ENCODE peak calls at places on chromosomes 6 and 20, in ten cellular contexts. S is dorsolateral prefrontal cortex; Y is mucosa of descending colon; C is cardiac muscle cell; N is CD8-positive, alpha-beta T cell; I is right atrium auricular region; Z is OCI-LY7; F is cardiac fibroblast; P is psoas muscle; H is coronary artery. Q is an unnamed sample.

GRCh38 chr6:113508249-113508648 is 348.9 kb upstream of the MARCKS start:
- DNase-seq in S (no peak), Y (no peak), C (no peak), N (no peak), I (no peak), Z (no peak), F (no peak), P (no peak), H (no peak), Q (no peak)

GRCh38 chr20:34515484-34516037 is 661 bp upstream of the DYNLRB1 start:
- DNase-seq in S (peak), Y (peak), C (peak), N (peak), I (no peak), Z (peak), F (peak), P (peak), H (no peak), Q (peak)

GRCh38 chr6:31574106-31575061 is 981 bp upstream of the TNF start:
- DNase-seq in S (no peak), Y (no peak), C (no peak), N (no peak), I (no peak), Z (no peak), F (no peak), P (no peak), H (no peak), Q (no peak)

GRCh38 chr20:63961664-63962425 is 5.6 kb upstream of the UCKL1 start:
- DNase-seq in S (no peak), Y (peak), C (no peak), N (no peak), I (no peak), Z (no peak), F (no peak), P (peak), H (no peak), Q (no peak)

GRCh38 chr20:62624325-62624690 is 18.0 kb upstream of the SLCO4A1 start:
- DNase-seq in S (no peak), Y (peak), C (no peak), N (no peak), I (no peak), Z (peak), F (no peak), P (peak), H (no peak), Q (no peak)

GRCh38 chr6:14703586-14703985 is 542.3 kb upstream of the JARID2 start:
- DNase-seq in S (no peak), Y (no peak), C (no peak), N (no peak), I (no peak), Z (no peak), F (peak), P (no peak), H (no peak), Q (peak)

GRCh38 chr20:41169791-41170351 is 32.5 kb downstream of the PLCG1 start:
- DNase-seq in S (peak), Y (no peak), C (no peak), N (no peak), I (no peak), Z (no peak), F (peak), P (peak), H (peak), Q (peak)

GRCh38 chr6:48511382-48511781 is 400.4 kb upstream of the PTCHD4 start:
- DNase-seq in S (no peak), Y (no peak), C (no peak), N (no peak), I (no peak), Z (no peak), F (no peak), P (no peak), H (no peak), Q (no peak)

GRCh38 chr6:36676142-36677058 is 2.1 kb upstream of the CDKN1A start:
- DNase-seq in S (no peak), Y (no peak), C (no peak), N (no peak), I (no peak), Z (no peak), F (no peak), P (no peak), H (no peak), Q (no peak)

GRCh38 chr6:91088515-91088914 is 501.6 kb upstream of the MAP3K7 start:
- DNase-seq in S (no peak), Y (no peak), C (no peak), N (no peak), I (no peak), Z (no peak), F (no peak), P (no peak), H (no peak), Q (no peak)

GRCh38 chr6:139695361-139695760 is 320.9 kb upstream of the CITED2 start:
- DNase-seq in S (no peak), Y (no peak), C (no peak), N (no peak), I (no peak), Z (no peak), F (no peak), P (no peak), H (no peak), Q (no peak)

GRCh38 chr6:158016571-158017383 is 35.1 kb downstream of the SYNJ2 start:
- DNase-seq in S (peak), Y (no peak), C (no peak), N (no peak), I (no peak), Z (no peak), F (no peak), P (peak), H (peak), Q (no peak)
- H3K4me3 ChIP-seq in S (peak), Y (no peak), C (no peak), N (no peak), I (no peak), Z (no peak), F (no peak), P (no peak), H (no peak), Q (no peak)

GRCh38 chr20:45230631-45231030 is 9.5 kb downstream of the SEMG2 start:
- DNase-seq in S (no peak), Y (no peak), C (no peak), N (no peak), I (no peak), Z (no peak), F (no peak), P (no peak), H (no peak), Q (no peak)

GRCh38 chr20:45238139-45238538 is 16.2 kb downstream of the SLPI start:
- DNase-seq in S (no peak), Y (no peak), C (no peak), N (no peak), I (no peak), Z (no peak), F (no peak), P (no peak), H (no peak), Q (no peak)

DNA sequence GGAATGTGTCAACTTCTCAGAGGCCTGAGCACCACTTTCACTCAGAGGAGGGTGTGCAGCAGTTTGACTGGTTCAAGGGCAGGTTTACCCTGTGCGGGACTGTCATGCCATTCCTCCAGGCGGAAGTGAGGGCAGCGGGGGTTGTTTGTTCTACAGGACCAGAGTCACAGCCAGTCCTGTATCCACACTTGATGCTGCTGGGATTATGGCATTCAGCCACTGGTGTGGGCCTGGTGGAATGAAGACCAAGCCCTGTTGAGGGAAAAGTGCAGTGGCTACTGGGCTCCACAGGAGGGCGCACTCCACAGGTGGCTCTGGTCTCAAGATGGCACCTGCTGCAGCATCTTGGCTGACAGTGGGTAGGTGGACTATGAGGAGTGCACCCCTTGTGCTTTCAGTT is 14.8 kb downstream of the SEMG2 start:
- DNase-seq in S (no peak), Y (peak), C (no peak), N (no peak), I (no peak), Z (no peak), F (no peak), P (no peak), H (no peak), Q (no peak)
- TF ChIP-seq CTCF in S (no peak), Y (no peak), C (peak), N (no peak), I (no peak), Z (peak), F (peak), P (no peak), H (no peak), Q (peak)

GRCh38 chr6:106973841-106974336 is 640 bp downstream of the CD24 start:
- DNase-seq in S (no peak), Y (no peak), C (peak), N (no peak), I (no peak), Z (peak), F (no peak), P (no peak), H (no peak), Q (no peak)

GRCh38 chr6:106973018-106973840 is 1.3 kb downstream of the CD24 start:
- DNase-seq in S (no peak), Y (peak), C (peak), N (no peak), I (no peak), Z (peak), F (no peak), P (no peak), H (no peak), Q (no peak)

GRCh38 chr6:106975699-106976032 is 1.1 kb upstream of the CD24 start:
- DNase-seq in S (no peak), Y (no peak), C (peak), N (no peak), I (no peak), Z (peak), F (no peak), P (no peak), H (no peak), Q (peak)

GRCh38 chr6:106974999-106975698 is 620 bp upstream of the CD24 start:
- DNase-seq in S (no peak), Y (peak), C (peak), N (no peak), I (no peak), Z (peak), F (no peak), P (peak), H (no peak), Q (no peak)

GRCh38 chr6:106974337-106974998 is at the start of gene CD24:
- DNase-seq in S (no peak), Y (peak), C (peak), N (no peak), I (no peak), Z (peak), F (no peak), P (no peak), H (no peak), Q (no peak)
- H3K4me3 ChIP-seq in S (peak), Y (peak), C (peak), N (peak), I (peak), Z (peak), F (peak), P (peak), H (peak), Q (peak)

GRCh38 chr6:73942581-73942980 is 246.6 kb downstream of the CD109 start:
- DNase-seq in S (no peak), Y (no peak), C (no peak), N (no peak), I (no peak), Z (no peak), F (no peak), P (no peak), H (no peak), Q (no peak)
- TF ChIP-seq CTCF in S (no peak), Y (no peak), C (no peak), N (no peak), I (no peak), Z (peak), F (peak), P (no peak), H (no peak), Q (no peak)

Q was measured in fibroblast of pulmonary artery.